ENCODE peak calls at places on chromosomes 3 and 15, in seven cellular contexts. J, F, Y, E, Z, B and D are unnamed samples. For H3K4me1, the result is how much of the 10 kb centered on the place peaks cover.

GRCh38 chr15:48331796-48332641 is 790 bp downstream of the DUT start:
- DNase-seq in J (peak), F (peak), Y (peak), E (peak), Z (peak), B (peak), D (peak)

GRCh38 chr3:119279101-119279554 is 15.1 kb upstream of the ARHGAP31 start:
- DNase-seq in J (no peak), F (peak), Y (peak), E (no peak), Z (peak), B (no peak), D (no peak)

GRCh38 chr15:41241251-41241964 is 10.3 kb downstream of the CHP1 start:
- DNase-seq in J (no peak), F (no peak), Y (no peak), E (peak), Z (peak), B (no peak), D (peak)

GRCh38 chr15:66035901-66036300 is 166.6 kb downstream of the RAB11A start:
- DNase-seq in J (no peak), F (no peak), Y (no peak), E (no peak), Z (no peak), B (no peak), D (no peak)

GRCh38 chr3:14481018-14481645 is 59.0 kb downstream of the GRIP2 start:
- DNase-seq in J (no peak), F (no peak), Y (peak), E (no peak), Z (no peak), B (no peak), D (no peak)

GRCh38 chr3:194661946-194662345 is 10.0 kb downstream of the LSG1 start:
- DNase-seq in J (no peak), F (no peak), Y (no peak), E (no peak), Z (no peak), B (no peak), D (no peak)

GRCh38 chr3:51668756-51669155 is 2.3 kb upstream of the TEX264 start:
- DNase-seq in J (no peak), F (no peak), Y (no peak), E (no peak), Z (no peak), B (no peak), D (no peak)

GRCh38 chr15:74412159-74412558 is 21.6 kb downstream of the SEMA7A start:
- DNase-seq in J (no peak), F (no peak), Y (no peak), E (no peak), Z (no peak), B (no peak), D (no peak)

GRCh38 chr3:64880926-64881325 is 193.1 kb upstream of the ADAMTS9 start:
- DNase-seq in J (no peak), F (no peak), Y (no peak), E (peak), Z (no peak), B (no peak), D (no peak)

GRCh38 chr3:4721511-4721911 is 228.4 kb downstream of the ITPR1 start:
- DNase-seq in J (no peak), F (no peak), Y (no peak), E (no peak), Z (no peak), B (no peak), D (no peak)

GRCh38 chr3:71497367-71497925 is 86.1 kb downstream of the FOXP1 start:
- DNase-seq in J (no peak), F (no peak), Y (no peak), E (no peak), Z (no peak), B (no peak), D (no peak)

GRCh38 chr15:28252831-28253230 is 69.1 kb downstream of the HERC2 start:
- DNase-seq in J (no peak), F (no peak), Y (no peak), E (no peak), Z (no peak), B (no peak), D (no peak)

GRCh38 chr3:166785851-166786250 is 594.2 kb downstream of the ZBBX start:
- DNase-seq in J (no peak), F (no peak), Y (no peak), E (no peak), Z (no peak), B (no peak), D (no peak)

GRCh38 chr15:25864966-25865365 is 1.8 kb upstream of the ATP10A start:
- DNase-seq in J (no peak), F (no peak), Y (no peak), E (no peak), Z (no peak), B (no peak), D (no peak)

GRCh38 chr3:25396251-25396650 is 31.8 kb upstream of the RARB start:
- DNase-seq in J (no peak), F (no peak), Y (no peak), E (no peak), Z (no peak), B (no peak), D (no peak)

GRCh38 chr3:25396686-25397085 is 31.4 kb upstream of the RARB start:
- DNase-seq in J (no peak), F (no peak), Y (no peak), E (no peak), Z (no peak), B (no peak), D (no peak)

GRCh38 chr3:25397150-25397549 is 30.9 kb upstream of the RARB start:
- DNase-seq in J (no peak), F (no peak), Y (no peak), E (no peak), Z (no peak), B (no peak), D (no peak)
- H3K4me1 ChIP-seq in J (under half), F (under half), Y (under half), E (under half), Z (under half), B (under half), D (under half)

GRCh38 chr3:76039431-76039830 is 254.1 kb upstream of the ZNF717 start:
- DNase-seq in J (no peak), F (no peak), Y (no peak), E (peak), Z (no peak), B (no peak), D (no peak)
- H3K27ac ChIP-seq in J (no peak), F (no peak), Y (no peak), E (no peak), Z (no peak), B (no peak), D (no peak)

GRCh38 chr3:16813336-16813735 is 71.4 kb upstream of the PLCL2 start:
- DNase-seq in J (no peak), F (no peak), Y (no peak), E (no peak), Z (no peak), B (no peak), D (no peak)
- H3K4me3 ChIP-seq in J (no peak), F (no peak), Y (no peak), E (no peak), Z (no peak), B (no peak), D (no peak)

GRCh38 chr3:196179380-196180308 is 31.6 kb downstream of the ZDHHC19 start:
- DNase-seq in J (peak), F (no peak), Y (no peak), E (no peak), Z (no peak), B (no peak), D (no peak)

GRCh38 chr3:196177567-196177966 is 33.6 kb downstream of the ZDHHC19 start:
- DNase-seq in J (peak), F (no peak), Y (no peak), E (no peak), Z (no peak), B (no peak), D (no peak)

GRCh38 chr3:196175717-196176116 is 35.5 kb downstream of the ZDHHC19 start:
- DNase-seq in J (peak), F (no peak), Y (peak), E (no peak), Z (no peak), B (no peak), D (peak)

GRCh38 chr3:196178993-196179379 is 32.2 kb downstream of the ZDHHC19 start:
- DNase-seq in J (no peak), F (no peak), Y (no peak), E (no peak), Z (no peak), B (no peak), D (no peak)

DNA sequence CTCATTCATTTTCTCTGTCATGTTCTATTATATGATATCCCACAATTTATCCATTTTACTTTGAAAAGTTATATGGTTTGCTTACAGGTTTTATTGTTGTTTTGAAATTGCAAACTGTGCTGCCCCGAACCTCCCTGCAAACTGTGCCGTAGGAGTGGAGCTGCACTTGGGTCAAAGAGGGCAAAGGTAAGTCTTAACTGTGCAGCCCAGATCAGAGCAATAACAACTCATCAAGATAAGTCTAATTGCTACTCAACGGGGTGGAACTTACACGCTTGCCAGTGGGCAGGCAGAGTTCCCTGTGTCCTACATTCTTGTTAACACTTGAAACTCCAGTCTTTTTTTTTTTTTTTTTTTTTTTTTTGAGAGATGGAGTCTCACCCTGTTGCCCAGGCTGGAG is 33.2 kb downstream of the ZDHHC19 start:
- DNase-seq in J (peak), F (no peak), Y (no peak), E (no peak), Z (no peak), B (no peak), D (no peak)
- H3K4me1 ChIP-seq in J (under half), F (under half), Y (under half), E (under half), Z (under half), B (under half), D (under half)

GRCh38 chr3:103002447-103002846 is 567.6 kb downstream of the ZPLD1 start:
- DNase-seq in J (no peak), F (no peak), Y (no peak), E (peak), Z (no peak), B (no peak), D (no peak)
- H3K27ac ChIP-seq in J (no peak), F (no peak), Y (no peak), E (no peak), Z (no peak), B (no peak), D (no peak)

GRCh38 chr3:39263576-39263975 is 16.3 kb downstream of the CX3CR1 start:
- DNase-seq in J (no peak), F (no peak), Y (no peak), E (no peak), Z (no peak), B (no peak), D (no peak)
- H3K4me3 ChIP-seq in J (no peak), F (no peak), Y (no peak), E (no peak), Z (no peak), B (no peak), D (no peak)